ENCODE peak calls at places on chromosomes 5 and 9, in nine cellular contexts. U is choroid plexus epithelial cell; G is foreskin keratinocyte; H is NCI-H2081; T is stimulated activated CD4-positive, alpha-beta T cell treated with anti-CD3 and anti-CD28 coated beads, Interleukin-1b, Interleukin-23, amount 100 ng/mL, for 24 hours; J is stimulated activated CD8-positive, alpha-beta memory T cell treated with anti-CD3 and anti-CD28 coated beads, Interleukin-2, amount 100 ng/mL, for 1 hour; L is putamen; Z is NCI-H1694 treated with DMSO at 0.1 percent for 48 hours; E is effector memory CD4-positive, alpha-beta T cell. P is an unnamed sample.

GRCh38 chr5:6827815-6828214 is 114.6 kb downstream of the TENT4A start:
- DNase-seq in U (no peak), G (peak), H (no peak), T (no peak), J (no peak), L (no peak), Z (no peak), E (no peak), P (peak)

GRCh38 chr9:547309-547708 is 294.2 kb upstream of the DMRT1 start:
- DNase-seq in U (no peak), G (no peak), H (no peak), T (no peak), J (no peak), L (no peak), Z (no peak), E (no peak), P (no peak)

GRCh38 chr5:10124287-10124686 is 125.4 kb downstream of the ATPSCKMT start:
- DNase-seq in U (no peak), G (no peak), H (no peak), T (no peak), J (no peak), L (peak), Z (no peak), E (no peak), P (no peak)

GRCh38 chr9:121359358-121360294 is 10.4 kb downstream of the STOM start:
- DNase-seq in U (peak), G (no peak), H (no peak), T (no peak), J (no peak), L (no peak), Z (no peak), E (no peak), P (no peak)

GRCh38 chr5:14701556-14701955 is 37.0 kb downstream of the OTULIN start:
- DNase-seq in U (no peak), G (no peak), H (no peak), T (no peak), J (no peak), L (no peak), Z (no peak), E (no peak), P (no peak)

GRCh38 chr5:14490309-14490711 is 91.3 kb upstream of the OTULINL start:
- DNase-seq in U (no peak), G (no peak), H (no peak), T (no peak), J (no peak), L (peak), Z (no peak), E (no peak), P (no peak)

GRCh38 chr5:160083012-160083436 is 36.2 kb downstream of the PWWP2A start:
- DNase-seq in U (peak), G (peak), H (no peak), T (no peak), J (no peak), L (no peak), Z (no peak), E (no peak), P (no peak)

GRCh38 chr9:127104465-127105311 is 17.7 kb downstream of the ANGPTL2 start:
- DNase-seq in U (no peak), G (peak), H (no peak), T (no peak), J (no peak), L (no peak), Z (peak), E (no peak), P (no peak)

GRCh38 chr5:151864349-151864748 is 60.3 kb downstream of the GLRA1 start:
- DNase-seq in U (no peak), G (no peak), H (no peak), T (no peak), J (no peak), L (no peak), Z (no peak), E (no peak), P (no peak)

GRCh38 chr5:122311400-122311887 is 593 bp upstream of the SNCAIP start:
- DNase-seq in U (no peak), G (no peak), H (no peak), T (no peak), J (no peak), L (peak), Z (no peak), E (no peak), P (no peak)

GRCh38 chr9:129759329-129759728 is 6.5 kb upstream of the PTGES start:
- DNase-seq in U (no peak), G (no peak), H (no peak), T (no peak), J (no peak), L (no peak), Z (no peak), E (no peak), P (no peak)

GRCh38 chr5:78718827-78719226 is 70.3 kb upstream of the LHFPL2 start:
- DNase-seq in U (no peak), G (no peak), H (no peak), T (no peak), J (no peak), L (no peak), Z (no peak), E (no peak), P (no peak)

GRCh38 chr5:60487885-60488425 is 212.0 kb downstream of the DEPDC1B start:
- DNase-seq in U (peak), G (peak), H (peak), T (no peak), J (no peak), L (no peak), Z (no peak), E (no peak), P (no peak)

GRCh38 chr9:87179556-87180340 is 232.4 kb upstream of the GAS1 start:
- DNase-seq in U (peak), G (peak), H (no peak), T (no peak), J (no peak), L (no peak), Z (no peak), E (no peak), P (no peak)

GRCh38 chr5:54360925-54361662 is 50.7 kb upstream of the ARL15 start:
- DNase-seq in U (no peak), G (no peak), H (no peak), T (no peak), J (no peak), L (no peak), Z (no peak), E (no peak), P (no peak)

GRCh38 chr5:179613460-179614071 is 9.9 kb downstream of the HNRNPH1 start:
- DNase-seq in U (no peak), G (no peak), H (no peak), T (no peak), J (no peak), L (no peak), Z (no peak), E (no peak), P (no peak)

P was measured in T-helper 17 cell.